ENCODE peak calls at places on chromosomes 4 and X, in seven cellular contexts. One of them, this sample, is unnamed.

GRCh38 chr4:162952232-162952631 is 214.5 kb downstream of the NAF1 start:
- DNase-seq in adrenal gland: no peak
- DNase-seq in gastrocnemius medialis: no peak
- DNase-seq in endothelial cell of umbilical vein: no peak
- DNase-seq in heart left ventricle: no peak
- DNase-seq in suprapubic skin: no peak
- DNase-seq in transverse colon: no peak
- DNase-seq in this sample: no peak

GRCh38 chrX:13283968-13284914 is 35.6 kb downstream of the ATXN3L start:
- DNase-seq in adrenal gland: no peak
- DNase-seq in gastrocnemius medialis: no peak
- DNase-seq in endothelial cell of umbilical vein: peak
- DNase-seq in heart left ventricle: no peak
- DNase-seq in suprapubic skin: no peak
- DNase-seq in transverse colon: no peak
- DNase-seq in this sample: no peak

GRCh38 chr4:162506253-162506652 is 342.5 kb upstream of the FSTL5 start:
- DNase-seq in adrenal gland: no peak
- DNase-seq in gastrocnemius medialis: no peak
- DNase-seq in endothelial cell of umbilical vein: no peak
- DNase-seq in heart left ventricle: no peak
- DNase-seq in suprapubic skin: no peak
- DNase-seq in transverse colon: no peak
- DNase-seq in this sample: no peak

GRCh38 chr4:1511441-1512041 is 105.3 kb upstream of the NKX1-1 start:
- DNase-seq in adrenal gland: peak
- DNase-seq in gastrocnemius medialis: peak
- DNase-seq in endothelial cell of umbilical vein: peak
- DNase-seq in heart left ventricle: peak
- DNase-seq in suprapubic skin: no peak
- DNase-seq in transverse colon: no peak
- DNase-seq in this sample: no peak

GRCh38 chr4:25504932-25505636 is 128.0 kb downstream of the ANAPC4 start:
- DNase-seq in adrenal gland: no peak
- DNase-seq in gastrocnemius medialis: no peak
- DNase-seq in endothelial cell of umbilical vein: no peak
- DNase-seq in heart left ventricle: peak
- DNase-seq in suprapubic skin: no peak
- DNase-seq in transverse colon: no peak
- DNase-seq in this sample: no peak

GRCh38 chr4:14916554-14917304 is 85.6 kb upstream of the CPEB2 start:
- DNase-seq in adrenal gland: peak
- DNase-seq in gastrocnemius medialis: no peak
- DNase-seq in endothelial cell of umbilical vein: no peak
- DNase-seq in heart left ventricle: no peak
- DNase-seq in suprapubic skin: no peak
- DNase-seq in transverse colon: no peak
- DNase-seq in this sample: no peak

GRCh38 chrX:70455366-70456202 is 10.9 kb downstream of the DLG3 start:
- DNase-seq in adrenal gland: no peak
- DNase-seq in gastrocnemius medialis: no peak
- DNase-seq in endothelial cell of umbilical vein: no peak
- DNase-seq in heart left ventricle: no peak
- DNase-seq in suprapubic skin: no peak
- DNase-seq in transverse colon: peak
- DNase-seq in this sample: no peak

GRCh38 chr4:111530446-111530845 is 614.8 kb upstream of the FAM241A start:
- DNase-seq in adrenal gland: no peak
- DNase-seq in gastrocnemius medialis: no peak
- DNase-seq in endothelial cell of umbilical vein: no peak
- DNase-seq in heart left ventricle: no peak
- DNase-seq in suprapubic skin: no peak
- DNase-seq in transverse colon: no peak
- DNase-seq in this sample: no peak

GRCh38 chr4:70994069-70994366 is 569 bp downstream of the DCK start:
- DNase-seq in adrenal gland: no peak
- DNase-seq in gastrocnemius medialis: no peak
- DNase-seq in endothelial cell of umbilical vein: no peak
- DNase-seq in heart left ventricle: peak
- DNase-seq in suprapubic skin: no peak
- DNase-seq in transverse colon: no peak
- DNase-seq in this sample: no peak

GRCh38 chr4:152206185-152206584 is 329.7 kb downstream of the FBXW7 start:
- DNase-seq in adrenal gland: no peak
- DNase-seq in gastrocnemius medialis: no peak
- DNase-seq in endothelial cell of umbilical vein: peak
- DNase-seq in heart left ventricle: no peak
- DNase-seq in suprapubic skin: no peak
- DNase-seq in transverse colon: no peak
- DNase-seq in this sample: no peak

GRCh38 chrX:113741744-113742143 is 842.1 kb upstream of the HTR2C start:
- DNase-seq in adrenal gland: no peak
- DNase-seq in gastrocnemius medialis: no peak
- DNase-seq in endothelial cell of umbilical vein: peak
- DNase-seq in heart left ventricle: no peak
- DNase-seq in suprapubic skin: no peak
- DNase-seq in transverse colon: no peak
- DNase-seq in this sample: no peak

GRCh38 chrX:76420237-76420636 is 7.3 kb upstream of the MAGEE1 start:
- DNase-seq in adrenal gland: no peak
- DNase-seq in gastrocnemius medialis: no peak
- DNase-seq in endothelial cell of umbilical vein: no peak
- DNase-seq in heart left ventricle: no peak
- DNase-seq in suprapubic skin: no peak
- DNase-seq in transverse colon: no peak
- DNase-seq in this sample: no peak
- TF ChIP-seq CTCF in adrenal gland: no peak
- TF ChIP-seq CTCF in gastrocnemius medialis: no peak
- TF ChIP-seq CTCF in endothelial cell of umbilical vein: no peak
- TF ChIP-seq CTCF in heart left ventricle: no peak
- TF ChIP-seq CTCF in suprapubic skin: no peak
- TF ChIP-seq CTCF in transverse colon: no peak
- TF ChIP-seq CTCF in this sample: no peak

DNA sequence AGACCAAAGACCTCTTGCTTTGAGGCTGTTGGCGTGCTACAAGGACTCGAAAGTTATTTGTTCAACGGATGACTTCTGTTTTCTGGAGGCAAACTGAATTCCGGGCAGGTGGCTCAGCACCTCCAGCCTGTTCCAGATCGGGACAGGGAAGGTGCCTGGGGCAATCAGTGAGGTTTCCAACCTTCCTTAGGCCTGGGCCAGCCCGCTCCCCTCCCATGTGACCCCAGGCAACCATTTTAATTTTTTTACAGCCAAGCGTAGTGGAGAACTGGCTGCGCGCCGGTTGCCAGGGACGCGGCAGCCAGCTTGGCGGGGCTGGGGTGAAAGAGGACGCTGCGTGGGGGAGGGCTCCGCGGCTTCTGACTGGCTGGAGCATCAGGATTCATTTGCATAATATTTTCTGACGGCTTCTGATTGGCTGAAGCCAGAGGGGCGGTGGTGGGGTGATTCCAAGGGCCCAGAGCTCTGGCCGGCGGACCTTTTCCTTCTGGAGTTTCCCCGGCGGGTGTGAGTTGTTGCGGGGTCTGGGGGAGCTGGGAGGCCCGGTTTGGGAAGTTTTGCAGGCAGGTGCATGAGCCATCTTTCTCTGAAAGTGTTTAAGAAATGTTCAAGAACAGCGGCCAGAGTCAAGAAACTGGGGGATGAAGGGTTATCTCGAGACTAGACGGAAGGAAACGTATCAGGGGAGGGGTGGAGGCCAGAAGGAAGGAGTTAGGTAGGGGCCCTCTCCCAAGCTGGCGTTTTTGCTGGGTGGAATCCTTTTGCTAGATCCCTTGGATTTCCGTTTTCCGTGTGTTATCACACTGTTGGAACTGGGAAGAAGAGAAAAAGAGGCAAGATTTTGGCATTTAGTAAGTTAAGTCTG is at the start of gene MID1IP1:
- DNase-seq in adrenal gland: peak
- DNase-seq in gastrocnemius medialis: peak
- DNase-seq in endothelial cell of umbilical vein: peak
- DNase-seq in heart left ventricle: peak
- DNase-seq in suprapubic skin: peak
- DNase-seq in transverse colon: peak
- DNase-seq in this sample: peak
- TF ChIP-seq POLR2A in adrenal gland: peak
- TF ChIP-seq POLR2A in gastrocnemius medialis: peak
- TF ChIP-seq POLR2A in endothelial cell of umbilical vein: peak
- TF ChIP-seq POLR2A in heart left ventricle: peak
- TF ChIP-seq POLR2A in suprapubic skin: no peak
- TF ChIP-seq POLR2A in transverse colon: peak
- TF ChIP-seq POLR2A in this sample: peak

GRCh38 chr4:102817613-102818268 is 9.6 kb downstream of the UBE2D3 start:
- DNase-seq in adrenal gland: no peak
- DNase-seq in gastrocnemius medialis: no peak
- DNase-seq in endothelial cell of umbilical vein: no peak
- DNase-seq in heart left ventricle: no peak
- DNase-seq in suprapubic skin: no peak
- DNase-seq in transverse colon: no peak
- DNase-seq in this sample: no peak
- H3K27ac ChIP-seq in adrenal gland: peak
- H3K27ac ChIP-seq in gastrocnemius medialis: peak
- H3K27ac ChIP-seq in endothelial cell of umbilical vein: no peak
- H3K27ac ChIP-seq in heart left ventricle: no peak
- H3K27ac ChIP-seq in suprapubic skin: no peak
- H3K27ac ChIP-seq in transverse colon: no peak
- H3K27ac ChIP-seq in this sample: no peak

DNA sequence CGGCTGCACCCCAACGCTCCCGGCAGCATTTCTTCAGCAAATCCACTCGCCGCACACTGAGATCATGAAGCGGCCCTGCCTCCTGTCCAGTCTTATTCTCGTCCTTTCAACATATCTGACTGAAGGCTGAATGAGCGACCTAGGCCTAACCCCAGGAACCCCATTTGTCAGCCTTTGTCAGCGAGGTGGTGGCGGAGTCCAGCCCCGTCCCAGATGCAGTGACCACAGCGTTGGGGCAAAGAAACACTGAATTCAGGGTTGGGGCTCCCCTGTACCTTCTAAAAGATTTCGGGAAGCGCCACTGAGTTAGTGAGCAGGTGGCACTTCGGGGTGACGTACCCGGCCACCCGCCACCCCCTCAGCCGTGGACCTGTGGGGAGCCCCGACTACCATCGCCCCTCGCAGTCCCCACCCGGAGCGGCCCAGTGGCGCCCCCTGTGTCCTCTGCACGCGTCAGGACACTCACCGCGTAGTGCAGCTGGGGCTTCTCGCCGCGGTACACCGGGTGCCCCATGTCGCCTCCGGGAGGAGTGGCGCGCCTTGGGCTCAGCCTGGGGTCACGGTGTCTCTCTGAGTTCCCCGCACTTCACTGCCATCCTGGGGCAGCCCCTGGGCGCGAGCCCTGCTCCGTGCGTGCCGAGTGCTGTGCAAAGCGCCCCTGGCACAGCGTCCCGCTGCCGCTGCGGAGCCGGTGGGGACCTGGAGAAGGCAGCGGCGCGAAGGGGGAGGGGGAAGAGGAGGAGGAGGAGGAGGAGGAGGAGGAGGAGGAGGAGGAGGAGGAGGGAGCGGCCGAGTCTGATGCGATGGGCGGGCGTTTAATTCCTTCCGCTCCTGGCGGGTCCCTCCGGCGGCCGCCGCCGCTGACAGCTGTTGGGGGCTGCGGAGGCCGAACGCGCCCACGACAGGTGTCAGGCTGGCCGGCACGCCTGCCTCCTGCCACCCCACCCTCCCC is 134.1 kb downstream of the AMELX start:
- DNase-seq in adrenal gland: peak
- DNase-seq in gastrocnemius medialis: peak
- DNase-seq in endothelial cell of umbilical vein: peak
- DNase-seq in heart left ventricle: peak
- DNase-seq in suprapubic skin: peak
- DNase-seq in transverse colon: peak
- DNase-seq in this sample: peak
- TF ChIP-seq CTCF in adrenal gland: no peak
- TF ChIP-seq CTCF in gastrocnemius medialis: peak
- TF ChIP-seq CTCF in endothelial cell of umbilical vein: peak
- TF ChIP-seq CTCF in heart left ventricle: peak
- TF ChIP-seq CTCF in suprapubic skin: no peak
- TF ChIP-seq CTCF in transverse colon: no peak
- TF ChIP-seq CTCF in this sample: peak

GRCh38 chrX:51743179-51743957 is at the start of gene GSPT2:
- DNase-seq in adrenal gland: peak
- DNase-seq in gastrocnemius medialis: peak
- DNase-seq in endothelial cell of umbilical vein: peak
- DNase-seq in heart left ventricle: peak
- DNase-seq in suprapubic skin: peak
- DNase-seq in transverse colon: peak
- DNase-seq in this sample: peak
- TF ChIP-seq POLR2A in adrenal gland: peak
- TF ChIP-seq POLR2A in gastrocnemius medialis: peak
- TF ChIP-seq POLR2A in endothelial cell of umbilical vein: peak
- TF ChIP-seq POLR2A in heart left ventricle: no peak
- TF ChIP-seq POLR2A in suprapubic skin: no peak
- TF ChIP-seq POLR2A in transverse colon: peak
- TF ChIP-seq POLR2A in this sample: no peak